ENCODE peak calls at places on chromosomes 6 and 20, in eight cellular contexts. T is Peyer's patch; Z is HCT116; P is CD4-positive, CD25-positive, alpha-beta regulatory T cell; E is fibroblast of lung; V is heart left ventricle; W is GM06990; B is AG04450. Q is an unnamed sample. For H3K27me3, the result is how much of the 10 kb centered on the place peaks cover.

GRCh38 chr6:3277851-3278416 is 19.2 kb downstream of the PSMG4 start:
- DNase-seq in W (no peak), P (no peak), Z (no peak), V (no peak), T (no peak), B (no peak), E (no peak), Q (no peak)

GRCh38 chr20:38812182-38812581 is 6.7 kb downstream of the PPP1R16B start:
- DNase-seq in E (no peak), P (no peak), Z (no peak), V (no peak), W (no peak), B (no peak), T (no peak), Q (no peak)

GRCh38 chr6:152267967-152268845 is 369.0 kb downstream of the SYNE1 start:
- DNase-seq in V (no peak), Z (no peak), W (no peak), T (no peak), P (peak), B (no peak), E (no peak), Q (peak)

GRCh38 chr6:112409311-112409710 is 62.2 kb downstream of the RFPL4B start:
- DNase-seq in W (no peak), Z (no peak), B (no peak), V (no peak), T (no peak), P (no peak), E (peak), Q (no peak)

GRCh38 chr6:112877134-112878100 is 530.3 kb downstream of the RFPL4B start:
- DNase-seq in B (peak), V (no peak), Z (no peak), W (no peak), T (no peak), P (no peak), E (peak), Q (peak)

GRCh38 chr6:148509152-148509571 is 166.5 kb downstream of the SASH1 start:
- DNase-seq in E (peak), W (no peak), B (no peak), P (no peak), V (no peak), T (no peak), Z (no peak), Q (no peak)

GRCh38 chr6:79808846-79809245 is 138.5 kb downstream of the ELOVL4 start:
- DNase-seq in V (no peak), Z (no peak), E (no peak), B (no peak), T (no peak), P (no peak), W (no peak), Q (no peak)

GRCh38 chr6:169075211-169075621 is 178.4 kb downstream of the THBS2 start:
- DNase-seq in T (no peak), B (peak), P (no peak), W (no peak), E (peak), Z (no peak), V (no peak), Q (no peak)

GRCh38 chr20:48975955-48976354 is 54.4 kb downstream of the ARFGEF2 start:
- DNase-seq in W (no peak), T (no peak), V (no peak), E (no peak), B (no peak), P (no peak), Z (no peak), Q (no peak)

GRCh38 chr6:39130691-39131090 is 15.7 kb upstream of the SAYSD1 start:
- DNase-seq in B (no peak), V (no peak), P (no peak), W (no peak), T (no peak), E (no peak), Z (no peak), Q (no peak)
- H3K27me3 ChIP-seq in B (under half), V (under half), P (under half), W (under half), T (under half), E (under half), Z (under half), Q (under half)

GRCh38 chr6:31464252-31465184 is 33.4 kb upstream of the MICB start:
- DNase-seq in T (no peak), W (no peak), E (no peak), P (no peak), Z (no peak), B (no peak), V (no peak), Q (no peak)
- H3K4me3 ChIP-seq in T (peak), W (peak), E (no peak), P (peak), Z (no peak), B (no peak), V (peak), Q (peak)

GRCh38 chr6:117266267-117266797 is 974 bp downstream of the VGLL2 start:
- DNase-seq in Z (no peak), B (no peak), W (no peak), V (no peak), P (no peak), T (no peak), E (no peak), Q (no peak)
- H3K27me3 ChIP-seq in Z (under half), B (half or more), W (under half), V (half or more), P (half or more), T (under half), E (half or more), Q (under half)

GRCh38 chr6:15401769-15402250 is 155.9 kb downstream of the JARID2 start:
- DNase-seq in E (no peak), B (no peak), W (no peak), P (no peak), V (no peak), Z (no peak), T (no peak), Q (no peak)

GRCh38 chr6:15401120-15401519 is 155.3 kb downstream of the JARID2 start:
- DNase-seq in Z (no peak), E (no peak), W (no peak), B (no peak), V (no peak), T (no peak), P (no peak), Q (no peak)

GRCh38 chr6:15398657-15399287 is 152.9 kb downstream of the JARID2 start:
- DNase-seq in W (peak), V (no peak), P (no peak), E (no peak), Z (no peak), B (no peak), T (no peak), Q (no peak)

GRCh38 chr6:15400572-15401004 is 154.7 kb downstream of the JARID2 start:
- DNase-seq in V (peak), E (no peak), B (no peak), T (peak), W (no peak), P (peak), Z (no peak), Q (no peak)

DNA sequence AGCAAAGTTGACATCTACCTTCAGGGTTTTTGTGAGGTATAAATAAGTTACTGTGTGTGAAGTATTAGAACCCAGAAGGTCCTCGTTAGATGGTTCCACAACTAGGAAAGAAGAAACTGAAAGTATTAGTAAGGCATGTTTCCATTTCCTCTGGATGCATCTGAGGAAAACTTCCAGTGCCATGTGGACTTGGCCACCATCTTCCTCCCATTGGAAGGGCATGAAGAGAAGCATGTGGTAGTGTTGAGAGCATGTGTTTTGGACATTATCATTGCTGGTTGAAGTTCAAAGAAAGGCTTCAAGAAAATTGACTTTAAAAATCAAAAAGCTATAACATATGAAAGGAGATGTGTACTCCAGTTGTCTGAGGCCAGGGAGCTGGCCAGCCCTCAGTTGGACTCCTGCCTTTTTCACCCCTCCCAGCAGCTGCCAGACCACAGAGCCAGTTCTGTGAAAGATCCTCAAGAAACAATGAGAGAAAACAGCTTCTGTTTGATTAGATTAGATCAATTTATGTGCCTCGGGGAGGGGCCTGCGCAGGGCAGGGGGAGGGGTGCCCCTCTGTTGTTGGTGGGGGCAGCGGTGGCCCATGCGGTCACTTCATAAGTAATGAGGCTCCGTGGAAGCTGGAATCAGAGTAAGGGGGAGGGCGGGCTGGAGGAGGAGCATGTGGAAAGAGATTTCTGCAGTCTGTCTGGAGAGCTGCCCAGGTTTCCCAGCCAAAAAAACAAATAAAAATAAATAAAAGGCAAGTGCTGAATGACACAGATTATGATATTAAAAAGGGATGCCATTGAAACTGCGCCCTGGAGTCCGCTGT is 154.0 kb downstream of the JARID2 start:
- DNase-seq in E (peak), V (peak), T (peak), Z (no peak), P (no peak), B (peak), W (no peak), Q (peak)
- H3K4me3 ChIP-seq in E (no peak), V (peak), T (no peak), Z (no peak), P (peak), B (peak), W (no peak), Q (no peak)